ENCODE peak calls at places on chromosomes 4 and X, in six cellular contexts. One of them, this sample, is unnamed.

GRCh38 chrX:135411893-135412292 is 9.9 kb upstream of the SMIM10L2A start:
- DNase-seq in breast epithelium: no peak
- DNase-seq in thyroid gland: no peak
- DNase-seq in IMR-90: peak; percentile 59
- DNase-seq in mammary epithelial cell: peak; percentile 44
- DNase-seq in GM23248: peak; percentile 1
- DNase-seq in this sample: peak; percentile 39

GRCh38 chrX:103656623-103657022 is 27.8 kb downstream of the TCEAL1 start:
- DNase-seq in mammary epithelial cell: peak; percentile 90
- DNase-seq in IMR-90: peak; percentile 83
- DNase-seq in breast epithelium: no peak
- DNase-seq in thyroid gland: no peak
- DNase-seq in GM23248: peak; percentile 90
- DNase-seq in this sample: peak; percentile 69

GRCh38 chrX:51743179-51743957 is at the start of gene GSPT2:
- DNase-seq in mammary epithelial cell: peak; percentile 56
- DNase-seq in breast epithelium: peak; percentile 37
- DNase-seq in thyroid gland: peak; percentile 68
- DNase-seq in IMR-90: peak; percentile 76
- DNase-seq in GM23248: peak; percentile 76
- DNase-seq in this sample: peak; percentile 67

GRCh38 chr4:8323947-8324555 is 54.5 kb downstream of the HTRA3 start:
- DNase-seq in IMR-90: peak; percentile 31
- DNase-seq in mammary epithelial cell: peak; percentile 72
- DNase-seq in GM23248: no peak
- DNase-seq in thyroid gland: no peak
- DNase-seq in breast epithelium: no peak
- DNase-seq in this sample: no peak

GRCh38 chr4:185721949-185722316 is 90.1 kb downstream of the SORBS2 start:
- DNase-seq in mammary epithelial cell: no peak
- DNase-seq in thyroid gland: no peak
- DNase-seq in breast epithelium: no peak
- DNase-seq in IMR-90: no peak
- DNase-seq in GM23248: no peak
- DNase-seq in this sample: no peak

GRCh38 chrX:153517421-153517820 is at the start of gene ATP2B3:
- DNase-seq in breast epithelium: no peak
- DNase-seq in thyroid gland: no peak
- DNase-seq in mammary epithelial cell: no peak
- DNase-seq in IMR-90: no peak
- DNase-seq in GM23248: no peak
- DNase-seq in this sample: no peak

GRCh38 chrX:17433965-17434364 is 59.0 kb downstream of the NHS start:
- DNase-seq in thyroid gland: no peak
- DNase-seq in breast epithelium: no peak
- DNase-seq in IMR-90: no peak
- DNase-seq in GM23248: no peak
- DNase-seq in mammary epithelial cell: no peak
- DNase-seq in this sample: no peak

GRCh38 chrX:51894697-51895336 is 1.4 kb downstream of the MAGED1 start:
- DNase-seq in breast epithelium: no peak
- DNase-seq in thyroid gland: peak; percentile 48
- DNase-seq in mammary epithelial cell: no peak
- DNase-seq in IMR-90: peak; percentile 31
- DNase-seq in GM23248: peak; percentile 52
- DNase-seq in this sample: peak; percentile 56

GRCh38 chr4:73869130-73870055 is at the start of gene CXCL1:
- DNase-seq in thyroid gland: peak; percentile 39
- DNase-seq in IMR-90: no peak
- DNase-seq in breast epithelium: no peak
- DNase-seq in GM23248: peak; percentile 64
- DNase-seq in mammary epithelial cell: peak; percentile 66
- DNase-seq in this sample: peak; percentile 7

GRCh38 chr4:84325625-84326024 is 173.5 kb downstream of the NKX6-1 start:
- DNase-seq in IMR-90: no peak
- DNase-seq in thyroid gland: no peak
- DNase-seq in mammary epithelial cell: no peak
- DNase-seq in GM23248: no peak
- DNase-seq in breast epithelium: no peak
- DNase-seq in this sample: no peak

GRCh38 chr4:2497931-2498330 is 29.0 kb downstream of the RNF4 start:
- DNase-seq in IMR-90: no peak
- DNase-seq in GM23248: no peak
- DNase-seq in breast epithelium: no peak
- DNase-seq in mammary epithelial cell: no peak
- DNase-seq in thyroid gland: peak; percentile 57
- DNase-seq in this sample: peak; percentile 61

GRCh38 chrX:153635788-153636668 is 11.0 kb upstream of the DUSP9 start:
- DNase-seq in IMR-90: no peak
- DNase-seq in breast epithelium: no peak
- DNase-seq in GM23248: peak; percentile 31
- DNase-seq in thyroid gland: peak; percentile 27
- DNase-seq in mammary epithelial cell: no peak
- DNase-seq in this sample: peak; percentile 11

GRCh38 chr4:147498031-147498700 is 17.3 kb downstream of the EDNRA start:
- DNase-seq in thyroid gland: no peak
- DNase-seq in mammary epithelial cell: peak; percentile 55
- DNase-seq in IMR-90: peak; percentile 88
- DNase-seq in GM23248: peak; percentile 70
- DNase-seq in breast epithelium: no peak
- DNase-seq in this sample: no peak

GRCh38 chr4:156534205-156534604 is 437.4 kb downstream of the PDGFC start:
- DNase-seq in thyroid gland: no peak
- DNase-seq in mammary epithelial cell: no peak
- DNase-seq in breast epithelium: no peak
- DNase-seq in GM23248: no peak
- DNase-seq in IMR-90: no peak
- DNase-seq in this sample: no peak

GRCh38 chrX:135389717-135390116 is 32.0 kb upstream of the SMIM10L2A start:
- DNase-seq in breast epithelium: no peak
- DNase-seq in IMR-90: no peak
- DNase-seq in thyroid gland: no peak
- DNase-seq in GM23248: peak; percentile 6
- DNase-seq in mammary epithelial cell: peak; percentile 85
- DNase-seq in this sample: no peak

GRCh38 chrX:68936608-68937007 is 107.8 kb downstream of the EFNB1 start:
- DNase-seq in breast epithelium: no peak
- DNase-seq in mammary epithelial cell: peak; percentile 88
- DNase-seq in GM23248: peak; percentile 92
- DNase-seq in thyroid gland: no peak
- DNase-seq in IMR-90: peak; percentile 92
- DNase-seq in this sample: peak; percentile 58

GRCh38 chrX:5681159-5681558 is 547.5 kb downstream of the NLGN4X start:
- DNase-seq in breast epithelium: no peak
- DNase-seq in GM23248: no peak
- DNase-seq in thyroid gland: no peak
- DNase-seq in IMR-90: no peak
- DNase-seq in mammary epithelial cell: peak; percentile 32
- DNase-seq in this sample: no peak

GRCh38 chr4:71713611-71714203 is 70.2 kb downstream of the GC start:
- DNase-seq in IMR-90: peak; percentile 77
- DNase-seq in breast epithelium: no peak
- DNase-seq in mammary epithelial cell: peak; percentile 9
- DNase-seq in GM23248: peak; percentile 84
- DNase-seq in thyroid gland: no peak
- DNase-seq in this sample: no peak

GRCh38 chr4:120722655-120723054 is 199.9 kb downstream of the PRDM5 start:
- DNase-seq in mammary epithelial cell: no peak
- DNase-seq in thyroid gland: no peak
- DNase-seq in breast epithelium: no peak
- DNase-seq in GM23248: no peak
- DNase-seq in IMR-90: no peak
- DNase-seq in this sample: no peak

GRCh38 chr4:78056265-78057129 is 626 bp upstream of the FRAS1 start:
- DNase-seq in GM23248: peak; percentile 85
- DNase-seq in mammary epithelial cell: peak; percentile 83
- DNase-seq in breast epithelium: peak; percentile 63
- DNase-seq in thyroid gland: peak; percentile 96
- DNase-seq in IMR-90: peak; percentile 24
- DNase-seq in this sample: peak; percentile 55

GRCh38 chr4:121307441-121308327 is 73.1 kb downstream of the QRFPR start:
- DNase-seq in GM23248: peak; percentile 69
- DNase-seq in thyroid gland: no peak
- DNase-seq in breast epithelium: no peak
- DNase-seq in mammary epithelial cell: peak; percentile 63
- DNase-seq in IMR-90: peak; percentile 34
- DNase-seq in this sample: peak; percentile 33

GRCh38 chr4:99564921-99565320 is 1.1 kb upstream of the TRMT10A start:
- DNase-seq in thyroid gland: no peak
- DNase-seq in IMR-90: no peak
- DNase-seq in GM23248: no peak
- DNase-seq in breast epithelium: no peak
- DNase-seq in mammary epithelial cell: no peak
- DNase-seq in this sample: no peak

GRCh38 chrX:150258176-150258425 is 105.0 kb upstream of the MAMLD1 start:
- DNase-seq in breast epithelium: no peak
- DNase-seq in mammary epithelial cell: no peak
- DNase-seq in IMR-90: no peak
- DNase-seq in GM23248: no peak
- DNase-seq in thyroid gland: no peak
- DNase-seq in this sample: no peak

GRCh38 chrX:21932277-21932996 is 8.1 kb upstream of the SMS start:
- DNase-seq in thyroid gland: no peak
- DNase-seq in GM23248: peak; percentile 91
- DNase-seq in mammary epithelial cell: peak; percentile 89
- DNase-seq in IMR-90: peak; percentile 97
- DNase-seq in breast epithelium: no peak
- DNase-seq in this sample: peak; percentile 53

GRCh38 chrX:147950352-147950751 is 30.8 kb upstream of the FMR1NB start:
- DNase-seq in GM23248: no peak
- DNase-seq in thyroid gland: no peak
- DNase-seq in IMR-90: no peak
- DNase-seq in mammary epithelial cell: no peak
- DNase-seq in breast epithelium: no peak
- DNase-seq in this sample: no peak

GRCh38 chrX:1392376-1393130 is 640 bp upstream of the SLC25A6 start:
- DNase-seq in mammary epithelial cell: peak; percentile 69
- DNase-seq in GM23248: peak; percentile 87
- DNase-seq in thyroid gland: peak; percentile 80
- DNase-seq in IMR-90: peak; percentile 52
- DNase-seq in breast epithelium: peak; percentile 67
- DNase-seq in this sample: peak; percentile 85

GRCh38 chr4:123127218-123127617 is 204.8 kb upstream of the NUDT6 start:
- DNase-seq in GM23248: peak; percentile 48
- DNase-seq in breast epithelium: no peak
- DNase-seq in thyroid gland: no peak
- DNase-seq in IMR-90: peak; percentile 42
- DNase-seq in mammary epithelial cell: peak; percentile 9
- DNase-seq in this sample: no peak

GRCh38 chr4:138014664-138015288 is 227.4 kb downstream of the SLC7A11 start:
- DNase-seq in thyroid gland: no peak
- DNase-seq in breast epithelium: no peak
- DNase-seq in IMR-90: no peak
- DNase-seq in GM23248: no peak
- DNase-seq in mammary epithelial cell: no peak
- DNase-seq in this sample: no peak

GRCh38 chrX:133473451-133473850 is 58.2 kb upstream of the GPC4 start:
- DNase-seq in IMR-90: no peak
- DNase-seq in GM23248: peak; percentile 33
- DNase-seq in mammary epithelial cell: peak; percentile 7
- DNase-seq in breast epithelium: no peak
- DNase-seq in thyroid gland: no peak
- DNase-seq in this sample: no peak

GRCh38 chr4:5217411-5217810 is 166.1 kb downstream of the STK32B start:
- DNase-seq in IMR-90: no peak
- DNase-seq in thyroid gland: no peak
- DNase-seq in GM23248: peak; percentile 19
- DNase-seq in mammary epithelial cell: no peak
- DNase-seq in breast epithelium: no peak
- DNase-seq in this sample: no peak
- H3K4me1 ChIP-seq in IMR-90: no peaks in the 10 kb centered on the region
- H3K4me1 ChIP-seq in thyroid gland: no peaks in the 10 kb centered on the region
- H3K4me1 ChIP-seq in GM23248: no peaks in the 10 kb centered on the region
- H3K4me1 ChIP-seq in mammary epithelial cell: no peaks in the 10 kb centered on the region
- H3K4me1 ChIP-seq in breast epithelium: no peaks in the 10 kb centered on the region
- H3K4me1 ChIP-seq in this sample: no peaks in the 10 kb centered on the region

DNA sequence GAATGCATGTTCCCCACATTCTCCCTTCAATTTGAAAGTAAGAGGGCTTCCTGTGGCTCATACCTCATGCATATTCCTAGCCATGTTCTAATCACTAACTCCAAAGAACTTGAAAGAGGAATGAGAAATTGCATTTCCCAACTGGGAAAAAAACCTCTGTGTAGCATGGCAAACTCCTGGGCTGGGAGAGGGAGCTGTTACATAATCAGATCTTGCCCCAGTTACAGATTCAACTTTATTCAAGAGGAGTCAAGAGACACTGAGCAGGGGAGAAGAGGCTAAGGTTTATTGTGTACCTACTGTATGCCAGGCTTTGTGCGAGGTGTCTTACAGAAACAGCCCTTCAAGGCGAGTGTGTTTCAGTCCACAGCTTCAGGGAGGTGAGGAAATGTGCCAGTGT is 90.1 kb downstream of the SLC2A9 start:
- DNase-seq in GM23248: no peak
- DNase-seq in breast epithelium: no peak
- DNase-seq in mammary epithelial cell: no peak
- DNase-seq in IMR-90: no peak
- DNase-seq in thyroid gland: no peak
- DNase-seq in this sample: no peak
- H3K27ac ChIP-seq in GM23248: no peak overlapping the region
- H3K27ac ChIP-seq in breast epithelium: no peak overlapping the region
- H3K27ac ChIP-seq in mammary epithelial cell: no peak overlapping the region
- H3K27ac ChIP-seq in IMR-90: no peak overlapping the region
- H3K27ac ChIP-seq in thyroid gland: no peak overlapping the region
- H3K27ac ChIP-seq in this sample: no peak overlapping the region

GRCh38 chr4:113566015-113566795 is 195.3 kb downstream of the CAMK2D start:
- DNase-seq in thyroid gland: no peak
- DNase-seq in mammary epithelial cell: no peak
- DNase-seq in GM23248: no peak
- DNase-seq in IMR-90: no peak
- DNase-seq in breast epithelium: no peak
- DNase-seq in this sample: no peak

GRCh38 chr4:113561758-113562157 is 199.8 kb downstream of the CAMK2D start:
- DNase-seq in breast epithelium: no peak
- DNase-seq in thyroid gland: no peak
- DNase-seq in IMR-90: no peak
- DNase-seq in GM23248: no peak
- DNase-seq in mammary epithelial cell: no peak
- DNase-seq in this sample: no peak

GRCh38 chr4:113565702-113566012 is 195.9 kb downstream of the CAMK2D start:
- DNase-seq in IMR-90: no peak
- DNase-seq in thyroid gland: no peak
- DNase-seq in breast epithelium: no peak
- DNase-seq in mammary epithelial cell: no peak
- DNase-seq in GM23248: no peak
- DNase-seq in this sample: no peak

GRCh38 chr4:113564493-113564892 is 197.0 kb downstream of the CAMK2D start:
- DNase-seq in IMR-90: no peak
- DNase-seq in thyroid gland: no peak
- DNase-seq in GM23248: no peak
- DNase-seq in breast epithelium: no peak
- DNase-seq in mammary epithelial cell: no peak
- DNase-seq in this sample: no peak

GRCh38 chr4:113563691-113564378 is 197.7 kb downstream of the CAMK2D start:
- DNase-seq in GM23248: no peak
- DNase-seq in breast epithelium: no peak
- DNase-seq in mammary epithelial cell: no peak
- DNase-seq in IMR-90: no peak
- DNase-seq in thyroid gland: no peak
- DNase-seq in this sample: no peak
- H3K4me3 ChIP-seq in GM23248: no peak overlapping the region
- H3K4me3 ChIP-seq in breast epithelium: no peak overlapping the region
- H3K4me3 ChIP-seq in mammary epithelial cell: no peak overlapping the region
- H3K4me3 ChIP-seq in IMR-90: no peak overlapping the region
- H3K4me3 ChIP-seq in thyroid gland: no peak overlapping the region
- H3K4me3 ChIP-seq in this sample: no peak overlapping the region

GRCh38 chr4:51853027-51853682 is 10.2 kb downstream of the DCUN1D4 start:
- DNase-seq in breast epithelium: no peak
- DNase-seq in IMR-90: peak; percentile 17
- DNase-seq in thyroid gland: peak; percentile 46
- DNase-seq in GM23248: peak; percentile 38
- DNase-seq in mammary epithelial cell: no peak
- DNase-seq in this sample: peak; percentile 65
- H3K4me1 ChIP-seq in breast epithelium: peaks cover 8% of the 10 kb centered on the region
- H3K4me1 ChIP-seq in IMR-90: peaks cover 8% of the 10 kb centered on the region
- H3K4me1 ChIP-seq in thyroid gland: peaks cover 15% of the 10 kb centered on the region
- H3K4me1 ChIP-seq in GM23248: peaks cover 16% of the 10 kb centered on the region
- H3K4me1 ChIP-seq in mammary epithelial cell: peaks cover 5% of the 10 kb centered on the region
- H3K4me1 ChIP-seq in this sample: peaks cover 24% of the 10 kb centered on the region

This sample was measured in adrenal gland.